ENCODE peak calls at places on chromosomes 16 and 17, in six cellular contexts. A is lower leg skin, M is thyroid gland, H is fibroblast of mammary gland, L is pancreas, Z is AG04450. T is an unnamed sample.

GRCh38 chr17:73748521-73748920 is 104.3 kb upstream of the SDK2 start:
- DNase-seq in L (no peak), A (no peak), Z (no peak), H (no peak), M (no peak), T (no peak)

GRCh38 chr16:23359092-23359760 is 57.1 kb downstream of the SCNN1B start:
- DNase-seq in Z (no peak), A (no peak), M (no peak), H (no peak), L (no peak), T (no peak)

GRCh38 chr16:3214904-3215600 is 19.9 kb downstream of the ZNF200 start:
- DNase-seq in H (no peak), M (no peak), A (no peak), Z (no peak), L (no peak), T (no peak)

GRCh38 chr17:50871369-50871768 is 5.2 kb upstream of the TOB1 start:
- DNase-seq in M (no peak), L (no peak), A (no peak), Z (no peak), H (no peak), T (no peak)

GRCh38 chr17:56798916-56799315 is 34.8 kb downstream of the C17orf67 start:
- DNase-seq in M (no peak), A (no peak), Z (no peak), H (no peak), L (no peak), T (peak)

GRCh38 chr17:78766743-78767294 is 15.3 kb downstream of the CYTH1 start:
- DNase-seq in A (no peak), L (no peak), M (no peak), H (no peak), Z (no peak), T (no peak)

GRCh38 chr17:57701121-57701520 is 44.0 kb downstream of the CCDC182 start:
- DNase-seq in H (no peak), Z (no peak), L (no peak), A (no peak), M (no peak), T (no peak)

GRCh38 chr17:28861393-28862203 is 6.8 kb downstream of the ERAL1 start:
- DNase-seq in A (no peak), L (no peak), H (no peak), M (no peak), Z (no peak), T (no peak)

GRCh38 chr17:68383443-68384321 is 73.6 kb downstream of the WIPI1 start:
- DNase-seq in A (no peak), Z (peak), L (no peak), M (no peak), H (peak), T (peak)

GRCh38 chr16:81130126-81130525 is 33.9 kb upstream of the GCSH start:
- DNase-seq in Z (no peak), A (no peak), M (no peak), L (no peak), H (no peak), T (no peak)

GRCh38 chr16:89001117-89002027 is 24.4 kb upstream of the CBFA2T3 start:
- DNase-seq in L (no peak), M (no peak), A (no peak), H (no peak), Z (no peak), T (peak)

GRCh38 chr17:21240375-21241055 is 12.7 kb downstream of the NATD1 start:
- DNase-seq in H (no peak), Z (no peak), M (no peak), A (no peak), L (no peak), T (no peak)

GRCh38 chr17:37710344-37710886 is 34.4 kb downstream of the HNF1B start:
- DNase-seq in H (peak), L (peak), M (peak), Z (no peak), A (no peak), T (peak)

GRCh38 chr17:4968916-4969550 is 1.4 kb upstream of the SPAG7 start:
- DNase-seq in Z (peak), H (peak), L (no peak), A (no peak), M (no peak), T (peak)

GRCh38 chr16:77435240-77435819 is 496 bp upstream of the ADAMTS18 start:
- DNase-seq in Z (no peak), H (no peak), M (no peak), A (no peak), L (no peak), T (no peak)

DNA sequence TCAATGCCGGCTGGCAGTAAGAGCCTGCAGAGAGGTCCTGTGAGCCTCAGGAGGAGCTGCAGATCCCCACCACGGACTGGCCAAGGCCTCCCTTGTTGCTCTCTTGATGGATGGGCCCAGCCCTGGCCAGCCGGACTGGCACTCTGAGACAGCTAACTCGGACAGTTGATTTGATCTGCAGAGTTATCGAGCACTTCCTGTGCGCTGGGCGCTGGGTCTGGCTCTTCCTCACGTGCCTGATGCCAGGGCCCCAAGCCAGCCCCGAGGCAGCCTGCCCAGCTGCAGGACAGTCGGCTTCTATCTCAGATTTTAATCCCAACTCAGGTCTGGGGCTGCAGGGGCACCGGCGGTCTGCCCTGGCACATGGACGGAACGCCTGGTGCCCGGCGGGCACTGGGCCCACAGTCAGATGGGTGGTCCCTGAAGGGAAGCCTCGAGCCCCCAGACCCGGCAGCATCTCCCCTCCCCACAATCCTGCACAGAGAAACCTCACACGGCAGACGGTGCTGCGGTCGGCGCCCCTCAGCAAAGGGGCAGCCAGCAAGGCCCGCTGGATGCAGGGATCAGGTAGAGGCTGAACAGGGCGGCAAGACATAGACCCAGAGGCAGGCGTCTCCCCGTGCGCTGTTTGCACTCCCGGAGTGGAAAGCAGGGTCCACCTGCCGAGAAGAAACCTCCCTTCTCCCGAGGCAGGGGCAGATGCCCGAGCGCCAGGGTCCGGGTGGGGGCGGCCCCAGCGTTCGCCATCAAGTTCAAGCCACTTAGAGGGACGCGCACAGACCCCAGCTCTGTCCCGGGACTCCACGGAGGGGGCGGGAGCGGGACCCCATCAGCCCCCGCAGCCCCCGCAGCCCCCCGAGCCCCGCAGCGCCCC is 34.0 kb downstream of the TIMM22 start:
- DNase-seq in Z (no peak), A (no peak), H (peak), L (no peak), M (peak), T (no peak)
- H3K4me3 ChIP-seq in Z (peak), A (no peak), H (no peak), L (no peak), M (no peak), T (no peak)

DNA sequence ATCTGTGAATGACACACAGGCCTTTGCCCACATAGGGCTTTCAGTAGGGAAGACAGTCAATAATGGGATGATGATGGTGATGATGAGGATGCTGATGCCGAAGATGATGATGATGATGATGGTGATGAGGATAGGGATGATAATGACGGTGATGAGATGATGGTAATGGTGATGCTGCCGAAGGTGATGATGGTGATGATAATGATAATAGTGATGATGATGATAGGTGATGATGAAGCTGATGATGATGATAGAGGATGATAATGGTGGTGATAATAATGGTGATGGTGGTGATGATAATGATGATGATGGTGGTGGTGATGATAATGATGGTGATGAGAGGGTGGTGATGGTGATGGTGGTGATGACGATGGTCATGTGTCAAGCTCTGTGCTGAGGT is 12.9 kb downstream of the FOXL1 start:
- DNase-seq in H (no peak), L (no peak), Z (no peak), A (no peak), M (no peak), T (no peak)
- TF ChIP-seq CTCF in H (no peak), L (no peak), Z (no peak), A (no peak), M (no peak), T (no peak)

DNA sequence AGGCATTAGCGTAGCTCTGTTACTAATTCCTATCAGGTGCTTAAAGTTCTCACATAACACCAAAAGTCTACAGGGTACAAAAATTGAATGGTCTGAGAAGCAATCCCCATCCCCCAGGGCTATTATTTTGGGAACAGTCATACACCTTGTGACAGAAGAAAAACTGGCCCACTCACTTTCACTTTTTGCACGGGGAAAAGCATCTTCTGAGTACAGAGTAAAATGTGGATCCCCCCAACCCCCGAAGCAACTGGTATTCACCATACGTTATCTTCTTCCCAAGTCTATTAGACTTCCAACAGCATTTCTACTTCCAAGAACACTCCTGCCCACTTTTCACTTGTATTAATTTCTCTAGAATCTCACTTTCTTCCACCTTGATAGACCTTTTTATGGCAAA is 11.8 kb downstream of the GGA3 start:
- DNase-seq in M (no peak), Z (no peak), A (no peak), H (no peak), L (no peak), T (no peak)
- H3K4me3 ChIP-seq in M (no peak), Z (no peak), A (no peak), H (no peak), L (no peak), T (no peak)

DNA sequence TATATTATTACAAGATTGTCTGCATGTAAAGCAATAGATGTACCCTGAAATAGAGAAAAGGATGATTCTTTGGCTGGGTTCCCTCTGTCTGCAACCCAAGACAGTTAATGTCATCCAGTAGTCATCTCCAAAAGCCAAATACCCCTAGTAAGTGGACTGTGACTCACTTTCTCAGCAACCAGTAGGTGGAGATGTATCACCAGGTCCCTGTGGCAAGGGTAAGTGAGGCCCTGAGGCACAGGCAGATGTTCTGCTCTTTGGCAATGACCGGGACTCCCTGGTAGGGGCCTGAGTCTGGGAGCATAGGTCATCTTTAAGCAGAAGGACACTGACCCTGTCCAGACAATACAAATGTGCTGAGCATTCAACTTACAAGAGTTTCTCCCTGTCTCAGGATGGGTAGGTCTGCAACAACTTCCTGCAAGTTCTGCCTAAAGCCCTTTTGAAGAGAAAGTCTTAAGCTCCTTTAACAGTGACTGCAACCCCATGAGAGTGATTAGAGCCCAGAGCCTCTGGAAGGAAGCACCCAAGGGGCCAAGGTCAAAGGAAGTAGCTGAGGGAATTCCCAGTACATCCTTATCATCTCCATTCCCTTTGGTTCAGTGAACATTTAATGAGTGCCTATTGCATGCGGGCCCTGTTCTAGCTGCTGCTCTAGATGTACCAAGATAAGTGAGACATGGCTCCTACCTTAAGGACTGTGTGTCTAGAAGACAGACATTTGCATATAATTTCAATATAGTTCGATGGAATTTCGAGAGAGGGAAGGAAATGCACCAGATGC is 31.9 kb downstream of the PMP22 start:
- DNase-seq in M (no peak), H (peak), Z (no peak), L (no peak), A (no peak), T (peak)
- TF ChIP-seq CTCF in M (no peak), H (peak), Z (peak), L (no peak), A (no peak), T (peak)

GRCh38 chr16:85767569-85767968 is 16.7 kb upstream of the C16orf74 start:
- DNase-seq in A (no peak), M (no peak), L (no peak), H (peak), Z (peak), T (peak)
- H3K4me3 ChIP-seq in A (no peak), M (no peak), L (no peak), H (no peak), Z (no peak), T (no peak)

DNA sequence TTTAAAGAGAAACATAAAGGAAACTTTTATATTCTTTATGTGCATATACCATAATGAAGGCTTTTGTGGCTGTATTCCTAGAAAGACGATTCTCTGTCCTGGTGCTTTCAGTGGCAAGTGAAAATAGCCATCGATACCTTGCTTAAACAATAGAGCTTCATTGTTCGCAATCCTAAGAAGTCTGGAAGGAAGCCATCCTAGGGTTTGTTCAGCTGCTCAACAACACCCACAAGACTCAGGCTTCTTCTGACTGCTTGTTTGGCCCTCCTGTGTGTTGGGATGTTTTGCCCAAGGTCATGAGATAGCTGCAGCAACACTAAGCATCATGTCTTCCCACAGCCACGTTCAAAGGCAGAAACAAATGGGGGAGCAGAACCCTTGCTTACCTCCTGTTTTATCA is 36.1 kb upstream of the COX10 start:
- DNase-seq in A (no peak), H (no peak), M (no peak), Z (no peak), L (no peak), T (no peak)
- TF ChIP-seq CTCF in A (no peak), H (no peak), M (no peak), Z (no peak), L (no peak), T (no peak)

DNA sequence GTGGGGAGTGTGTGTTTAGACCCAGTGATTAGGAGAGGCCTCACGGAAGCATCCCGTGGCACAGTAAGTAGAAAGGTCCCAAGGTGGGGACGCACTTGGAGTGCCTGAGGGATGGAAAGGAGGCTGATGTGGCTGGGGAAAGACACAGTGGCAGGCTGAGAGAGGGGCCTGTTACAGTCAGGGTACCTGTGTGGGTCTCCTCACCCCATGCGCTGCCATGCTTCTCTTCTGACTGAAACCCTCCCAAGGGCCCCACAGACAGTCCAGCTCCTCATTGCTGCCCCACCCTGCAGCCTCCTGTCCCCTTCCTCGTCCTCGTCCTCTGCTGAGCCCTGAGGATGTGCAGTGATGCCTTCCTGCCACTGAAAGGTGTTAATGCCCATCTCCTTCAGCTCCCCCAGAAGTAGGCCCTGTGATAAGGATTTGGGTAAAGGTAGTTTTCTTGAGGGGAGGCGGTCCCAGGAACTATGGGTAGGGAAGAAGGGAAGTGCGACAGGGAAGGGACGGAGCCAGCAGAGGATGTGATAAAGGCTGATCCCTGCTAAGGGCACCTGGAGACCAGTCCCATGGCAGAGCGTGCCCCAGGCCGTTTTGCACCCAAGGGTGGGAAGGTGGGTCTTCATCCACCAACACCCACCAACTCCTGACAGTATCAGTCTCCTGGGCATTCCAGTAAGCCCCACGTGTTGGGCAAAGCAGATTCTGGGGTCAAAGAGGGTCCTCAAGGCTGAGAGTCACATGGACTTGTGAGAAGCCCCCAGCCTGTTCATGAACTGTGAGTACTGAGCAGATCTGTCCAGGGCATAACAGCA is 237.2 kb downstream of the GSG1L start:
- DNase-seq in M (no peak), Z (no peak), H (no peak), A (no peak), L (no peak), T (no peak)
- H3K4me3 ChIP-seq in M (no peak), Z (no peak), H (no peak), A (no peak), L (no peak), T (no peak)

T was measured in cardiac fibroblast.